ENCODE peak calls at places on chromosomes 7 and 10, in five cellular contexts. One of them, this sample, is unnamed.

GRCh38 chr10:110535958-110536891 is 31.3 kb upstream of the SMC3 start:
- DNase-seq in K562: peak; percentile 54
- DNase-seq in GM12878: peak; percentile 87
- DNase-seq in HepG2: peak; percentile 20
- DNase-seq in H1: no peak
- DNase-seq in this sample: no peak

GRCh38 chr7:112858838-112859237 is 68.6 kb upstream of the TMEM168 start:
- DNase-seq in K562: no peak
- DNase-seq in GM12878: no peak
- DNase-seq in HepG2: no peak
- DNase-seq in H1: no peak
- DNase-seq in this sample: no peak

GRCh38 chr10:43000021-43000411 is 76.9 kb upstream of the RET start:
- DNase-seq in K562: no peak
- DNase-seq in GM12878: no peak
- DNase-seq in HepG2: no peak
- DNase-seq in H1: no peak
- DNase-seq in this sample: no peak

GRCh38 chr10:93071177-93071472 is 2.6 kb upstream of the CYP26A1 start:
- DNase-seq in K562: peak; percentile 73
- DNase-seq in GM12878: no peak
- DNase-seq in HepG2: no peak
- DNase-seq in H1: no peak
- DNase-seq in this sample: no peak

GRCh38 chr7:24965831-24966708 is 13.9 kb downstream of the OSBPL3 start:
- DNase-seq in K562: peak; percentile 58
- DNase-seq in GM12878: peak; percentile 98
- DNase-seq in HepG2: no peak
- DNase-seq in H1: no peak
- DNase-seq in this sample: no peak

GRCh38 chr7:30475580-30475979 is 3.0 kb downstream of the NOD1 start:
- DNase-seq in K562: no peak
- DNase-seq in GM12878: no peak
- DNase-seq in HepG2: no peak
- DNase-seq in H1: no peak
- DNase-seq in this sample: no peak

GRCh38 chr7:28955723-28956607 is 2.2 kb downstream of the TRIL start:
- DNase-seq in K562: no peak
- DNase-seq in GM12878: no peak
- DNase-seq in HepG2: peak; percentile 72
- DNase-seq in H1: no peak
- DNase-seq in this sample: peak; percentile 33

GRCh38 chr10:92290076-92290836 is 622 bp downstream of the CPEB3 start:
- DNase-seq in K562: peak; percentile 51
- DNase-seq in GM12878: no peak
- DNase-seq in HepG2: peak; percentile 23
- DNase-seq in H1: no peak
- DNase-seq in this sample: peak; percentile 38

GRCh38 chr10:14173706-14174594 is 156.8 kb downstream of the FRMD4A start:
- DNase-seq in K562: no peak
- DNase-seq in GM12878: no peak
- DNase-seq in HepG2: no peak
- DNase-seq in H1: no peak
- DNase-seq in this sample: no peak

GRCh38 chr7:141701489-141702046 is 398 bp downstream of the DENND11 start:
- DNase-seq in K562: peak; percentile 13
- DNase-seq in GM12878: peak; percentile 20
- DNase-seq in HepG2: no peak
- DNase-seq in H1: no peak
- DNase-seq in this sample: peak; percentile 35
- H3K27ac ChIP-seq in K562: no peak overlapping the region
- H3K27ac ChIP-seq in GM12878: peak overlapping the region; percentile 49
- H3K27ac ChIP-seq in HepG2: no peak overlapping the region
- H3K27ac ChIP-seq in H1: no peak overlapping the region
- H3K27ac ChIP-seq in this sample: peak overlapping the region; percentile 85

GRCh38 chr7:80724249-80724871 is 85.9 kb downstream of the CD36 start:
- DNase-seq in K562: no peak
- DNase-seq in GM12878: no peak
- DNase-seq in HepG2: peak; percentile 13
- DNase-seq in H1: no peak
- DNase-seq in this sample: no peak

GRCh38 chr7:80721880-80722595 is 83.6 kb downstream of the CD36 start:
- DNase-seq in K562: no peak
- DNase-seq in GM12878: no peak
- DNase-seq in HepG2: no peak
- DNase-seq in H1: no peak
- DNase-seq in this sample: peak; percentile 77

GRCh38 chr7:80722596-80723141 is 84.2 kb downstream of the CD36 start:
- DNase-seq in K562: no peak
- DNase-seq in GM12878: no peak
- DNase-seq in HepG2: peak; percentile 45
- DNase-seq in H1: peak; percentile 43
- DNase-seq in this sample: peak; percentile 98

GRCh38 chr7:80725181-80725611 is 86.8 kb downstream of the CD36 start:
- DNase-seq in K562: no peak
- DNase-seq in GM12878: no peak
- DNase-seq in HepG2: no peak
- DNase-seq in H1: no peak
- DNase-seq in this sample: no peak

GRCh38 chr7:80719261-80719660 is 80.8 kb downstream of the CD36 start:
- DNase-seq in K562: no peak
- DNase-seq in GM12878: no peak
- DNase-seq in HepG2: no peak
- DNase-seq in H1: no peak
- DNase-seq in this sample: no peak
- TF ChIP-seq CHD2 in K562: no peak
- TF ChIP-seq CHD2 in GM12878: no peak
- TF ChIP-seq CHD2 in HepG2: no peak
- TF ChIP-seq CHD2 in H1: no peak
- TF ChIP-seq CHD2 in this sample: no peak

GRCh38 chr7:73851410-73852338 is 9.3 kb upstream of the TMEM270 start:
- DNase-seq in K562: peak; percentile 84
- DNase-seq in GM12878: peak; percentile 41
- DNase-seq in HepG2: peak; percentile 52
- DNase-seq in H1: no peak
- DNase-seq in this sample: peak; percentile 79
- TF ChIP-seq CEBPB in K562: no peak
- TF ChIP-seq CEBPB in GM12878: no peak
- TF ChIP-seq CEBPB in HepG2: no peak
- TF ChIP-seq CEBPB in H1: no peak
- TF ChIP-seq CEBPB in this sample: no peak

DNA sequence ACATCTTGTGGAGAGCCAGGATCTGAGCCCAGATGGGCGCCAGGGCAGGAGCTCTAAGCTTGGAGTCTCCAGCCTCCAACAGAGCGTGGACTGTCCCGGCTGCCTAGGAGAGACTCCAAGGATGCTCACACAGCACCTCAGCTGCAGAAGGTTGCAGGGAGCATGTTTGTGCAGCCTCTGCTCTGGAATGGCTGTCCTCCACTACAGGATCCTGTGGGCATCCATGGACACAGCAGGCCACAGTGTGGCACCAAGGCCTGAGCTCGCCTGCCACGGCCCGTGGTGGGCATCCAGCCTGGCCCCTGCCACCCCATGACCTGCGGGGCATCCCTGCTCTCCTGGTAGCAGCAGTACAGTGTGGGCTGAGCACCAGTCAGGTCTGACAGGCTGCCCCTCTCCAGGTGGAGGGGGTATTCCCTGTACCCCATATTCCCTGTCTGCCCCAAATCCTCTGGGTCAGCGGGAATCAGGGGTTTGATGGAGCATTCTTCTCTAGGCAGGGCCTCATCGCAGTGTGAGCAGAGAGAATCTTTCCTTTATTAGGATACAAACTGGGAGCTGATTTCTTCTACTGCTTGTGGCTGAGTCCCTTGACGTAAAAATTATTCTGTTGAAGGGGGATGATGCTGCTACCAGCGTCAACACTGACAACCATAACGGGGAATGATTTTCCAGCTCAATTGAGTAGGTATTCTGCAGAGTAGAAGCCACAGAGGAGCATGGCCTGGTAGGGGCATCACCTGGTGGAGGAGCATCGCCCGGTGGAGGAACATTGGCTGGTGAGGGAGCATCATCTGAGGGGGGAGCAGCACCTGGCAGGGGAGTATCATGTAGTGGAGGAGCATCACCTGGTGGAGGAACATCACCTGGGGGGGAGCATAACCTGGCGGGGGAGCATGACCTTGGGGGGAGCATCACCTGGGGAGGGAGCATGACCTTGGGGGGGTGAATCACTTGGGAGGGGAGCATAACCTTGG is 60.6 kb downstream of the GLRX3 start:
- DNase-seq in K562: no peak
- DNase-seq in GM12878: no peak
- DNase-seq in HepG2: no peak
- DNase-seq in H1: no peak
- DNase-seq in this sample: no peak
- H3K27ac ChIP-seq in K562: no peak overlapping the region
- H3K27ac ChIP-seq in GM12878: no peak overlapping the region
- H3K27ac ChIP-seq in HepG2: no peak overlapping the region
- H3K27ac ChIP-seq in H1: no peak overlapping the region
- H3K27ac ChIP-seq in this sample: no peak overlapping the region

DNA sequence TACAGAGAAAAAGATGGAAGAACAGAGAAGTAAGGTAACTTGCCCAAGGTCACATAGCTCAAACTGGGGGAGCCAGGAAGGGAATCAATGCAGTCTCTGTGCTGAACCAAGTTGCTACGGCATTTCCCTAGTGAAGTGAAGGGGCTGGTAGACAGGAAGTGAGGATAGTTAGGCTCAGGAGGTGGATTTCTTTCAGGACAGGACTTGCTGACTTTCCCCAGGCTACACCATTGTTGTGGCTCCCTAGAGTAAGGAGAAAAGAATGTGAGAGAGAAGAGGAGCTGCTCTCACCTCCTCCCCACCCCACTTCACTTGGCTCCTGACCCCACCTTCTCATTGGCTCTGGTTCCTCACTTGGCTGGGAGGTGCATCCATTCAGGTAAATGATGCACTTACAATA is 316.9 kb downstream of the INHBA start:
- DNase-seq in K562: no peak
- DNase-seq in GM12878: no peak
- DNase-seq in HepG2: no peak
- DNase-seq in H1: no peak
- DNase-seq in this sample: no peak
- TF ChIP-seq CHD2 in K562: no peak
- TF ChIP-seq CHD2 in GM12878: no peak
- TF ChIP-seq CHD2 in HepG2: no peak
- TF ChIP-seq CHD2 in H1: no peak
- TF ChIP-seq CHD2 in this sample: no peak

DNA sequence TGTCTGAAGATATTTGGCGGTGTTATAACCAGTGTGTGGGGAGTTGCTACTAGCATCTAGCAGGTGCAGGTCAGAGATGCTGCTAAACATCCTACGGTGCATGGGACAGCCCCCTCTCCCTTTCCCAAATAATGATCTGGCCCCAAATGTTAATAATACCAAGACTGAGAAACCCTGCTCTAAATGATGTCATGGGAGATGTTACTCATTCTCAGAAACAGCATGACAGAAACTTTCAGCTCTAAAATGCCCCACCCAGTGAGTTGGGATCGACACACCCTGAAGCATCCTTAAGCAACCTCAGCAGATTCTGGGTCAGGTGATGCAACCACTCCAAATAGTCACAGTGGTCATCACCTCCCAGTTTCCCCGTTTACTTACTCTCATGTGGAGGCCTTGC is 108.8 kb upstream of the MPP7 start:
- DNase-seq in K562: no peak
- DNase-seq in GM12878: no peak
- DNase-seq in HepG2: no peak
- DNase-seq in H1: no peak
- DNase-seq in this sample: peak; percentile 40
- TF ChIP-seq CEBPB in K562: peak; percentile 44
- TF ChIP-seq CEBPB in GM12878: no peak
- TF ChIP-seq CEBPB in HepG2: no peak
- TF ChIP-seq CEBPB in H1: no peak
- TF ChIP-seq CEBPB in this sample: no peak

GRCh38 chr10:103145046-103145445 is 48.0 kb downstream of the NT5C2 start:
- DNase-seq in K562: no peak
- DNase-seq in GM12878: no peak
- DNase-seq in HepG2: no peak
- DNase-seq in H1: no peak
- DNase-seq in this sample: no peak
- H3K27ac ChIP-seq in K562: no peak overlapping the region
- H3K27ac ChIP-seq in GM12878: no peak overlapping the region
- H3K27ac ChIP-seq in HepG2: no peak overlapping the region
- H3K27ac ChIP-seq in H1: no peak overlapping the region
- H3K27ac ChIP-seq in this sample: no peak overlapping the region